ENCODE peak calls at places on chromosomes 5 and 9, in nine cellular contexts. F, S, E, T, Y, G, L, V and H are unnamed samples.

GRCh38 chr5:170154744-170155143 is 49.0 kb downstream of the FOXI1 start:
- DNase-seq in F (no peak), S (no peak), E (no peak), T (peak), Y (no peak), G (no peak), L (no peak), V (no peak), H (peak)

GRCh38 chr5:170404398-170404797 is 15.2 kb upstream of the KCNMB1 start:
- DNase-seq in F (no peak), S (no peak), E (no peak), T (no peak), Y (no peak), G (no peak), L (no peak), V (peak), H (no peak)

GRCh38 chr9:81388831-81389230 is 300.5 kb downstream of the TLE1 start:
- DNase-seq in F (no peak), S (no peak), E (no peak), T (no peak), Y (no peak), G (no peak), L (no peak), V (no peak), H (no peak)

GRCh38 chr9:125472926-125473701 is 211.5 kb downstream of the GAPVD1 start:
- DNase-seq in F (no peak), S (peak), E (no peak), T (peak), Y (peak), G (no peak), L (no peak), V (no peak), H (peak)

GRCh38 chr9:88593537-88594185 is 58.7 kb downstream of the NXNL2 start:
- DNase-seq in F (peak), S (peak), E (peak), T (peak), Y (peak), G (peak), L (peak), V (peak), H (peak)

GRCh38 chr5:72908666-72909065 is 47.2 kb upstream of the FCHO2 start:
- DNase-seq in F (no peak), S (no peak), E (no peak), T (no peak), Y (no peak), G (no peak), L (no peak), V (no peak), H (no peak)

GRCh38 chr9:16899611-16900010 is 29.1 kb upstream of the BNC2 start:
- DNase-seq in F (no peak), S (no peak), E (no peak), T (no peak), Y (no peak), G (no peak), L (no peak), V (no peak), H (no peak)

GRCh38 chr5:95759634-95760033 is 28.5 kb downstream of the RHOBTB3 start:
- DNase-seq in F (no peak), S (no peak), E (no peak), T (no peak), Y (peak), G (no peak), L (no peak), V (no peak), H (no peak)

GRCh38 chr5:103224118-103224893 is 34.3 kb upstream of the MACIR start:
- DNase-seq in F (peak), S (peak), E (no peak), T (peak), Y (peak), G (peak), L (peak), V (peak), H (peak)

GRCh38 chr5:112264666-112265065 is 154.4 kb downstream of the EPB41L4A start:
- DNase-seq in F (no peak), S (no peak), E (no peak), T (no peak), Y (no peak), G (no peak), L (no peak), V (no peak), H (no peak)

GRCh38 chr5:66840527-66841013 is 244.4 kb downstream of the MAST4 start:
- DNase-seq in F (peak), S (no peak), E (no peak), T (no peak), Y (peak), G (no peak), L (no peak), V (peak), H (no peak)

GRCh38 chr5:145283101-145283500 is 552.0 kb downstream of the PRELID2 start:
- DNase-seq in F (no peak), S (no peak), E (no peak), T (no peak), Y (no peak), G (no peak), L (no peak), V (no peak), H (no peak)

GRCh38 chr9:100099722-100100042 is 639 bp downstream of the INVS start:
- DNase-seq in F (no peak), S (peak), E (no peak), T (peak), Y (peak), G (peak), L (peak), V (peak), H (peak)

GRCh38 chr5:55327281-55327680 is 19.5 kb downstream of the MTREX start:
- DNase-seq in F (no peak), S (no peak), E (no peak), T (no peak), Y (no peak), G (no peak), L (no peak), V (no peak), H (no peak)

GRCh38 chr9:121230231-121230630 is 28.6 kb upstream of the RAB14 start:
- DNase-seq in F (no peak), S (no peak), E (no peak), T (no peak), Y (no peak), G (no peak), L (no peak), V (no peak), H (no peak)

GRCh38 chr9:21505425-21506179 is 23.5 kb upstream of the IFNE start:
- DNase-seq in F (no peak), S (no peak), E (no peak), T (no peak), Y (no peak), G (no peak), L (no peak), V (peak), H (no peak)

GRCh38 chr9:94144394-94144793 is 60.1 kb downstream of the PTPDC1 start:
- DNase-seq in F (no peak), S (no peak), E (no peak), T (no peak), Y (no peak), G (no peak), L (no peak), V (no peak), H (no peak)

GRCh38 chr5:150619359-150620230 is 20.9 kb upstream of the SYNPO start:
- DNase-seq in F (no peak), S (no peak), E (no peak), T (no peak), Y (no peak), G (no peak), L (no peak), V (no peak), H (no peak)

GRCh38 chr5:124206540-124206939 is 539.9 kb downstream of the ZNF608 start:
- DNase-seq in F (no peak), S (no peak), E (no peak), T (no peak), Y (no peak), G (no peak), L (no peak), V (no peak), H (no peak)

GRCh38 chr5:172530406-172530805 is 76.1 kb upstream of the SH3PXD2B start:
- DNase-seq in F (no peak), S (no peak), E (no peak), T (no peak), Y (no peak), G (no peak), L (no peak), V (no peak), H (no peak)

GRCh38 chr9:77647659-77648457 is at the start of gene GNA14:
- DNase-seq in F (no peak), S (peak), E (no peak), T (no peak), Y (no peak), G (no peak), L (no peak), V (peak), H (no peak)

GRCh38 chr5:37896159-37896558 is 56.3 kb upstream of the GDNF start:
- DNase-seq in F (no peak), S (no peak), E (no peak), T (no peak), Y (no peak), G (no peak), L (no peak), V (no peak), H (no peak)

GRCh38 chr9:94908583-94909249 is 182.2 kb downstream of the AOPEP start:
- DNase-seq in F (no peak), S (no peak), E (peak), T (peak), Y (no peak), G (no peak), L (no peak), V (no peak), H (peak)

GRCh38 chr5:109931049-109931448 is 241.3 kb downstream of the MAN2A1 start:
- DNase-seq in F (no peak), S (no peak), E (no peak), T (no peak), Y (no peak), G (no peak), L (no peak), V (no peak), H (no peak)

GRCh38 chr5:176405656-176406435 is 10.5 kb downstream of the CLTB start:
- DNase-seq in F (no peak), S (peak), E (no peak), T (no peak), Y (no peak), G (no peak), L (no peak), V (no peak), H (peak)

GRCh38 chr5:90528704-90529233 is 615 bp downstream of the LYSMD3 start:
- DNase-seq in F (no peak), S (peak), E (peak), T (peak), Y (no peak), G (no peak), L (no peak), V (peak), H (peak)

GRCh38 chr9:90916147-90916734 is 114.6 kb downstream of the SYK start:
- DNase-seq in F (no peak), S (no peak), E (no peak), T (no peak), Y (no peak), G (no peak), L (no peak), V (no peak), H (no peak)

GRCh38 chr5:147177125-147177840 is 57.5 kb upstream of the STK32A start:
- DNase-seq in F (no peak), S (no peak), E (no peak), T (no peak), Y (no peak), G (no peak), L (no peak), V (no peak), H (no peak)

GRCh38 chr5:104370523-104370922 is 807.9 kb upstream of the NUDT12 start:
- DNase-seq in F (no peak), S (no peak), E (no peak), T (no peak), Y (no peak), G (no peak), L (no peak), V (no peak), H (no peak)

GRCh38 chr5:73170522-73170921 is 2.5 kb upstream of the TMEM174 start:
- DNase-seq in F (no peak), S (peak), E (no peak), T (peak), Y (peak), G (peak), L (no peak), V (peak), H (no peak)

GRCh38 chr5:96370981-96371380 is 62.1 kb downstream of the PCSK1 start:
- DNase-seq in F (no peak), S (no peak), E (no peak), T (no peak), Y (no peak), G (no peak), L (no peak), V (no peak), H (no peak)

GRCh38 chr5:150781706-150782614 is 3.4 kb downstream of the SMIM3 start:
- DNase-seq in F (no peak), S (no peak), E (no peak), T (no peak), Y (peak), G (no peak), L (no peak), V (no peak), H (no peak)

GRCh38 chr5:31408814-31409213 is 123.1 kb downstream of the DROSHA start:
- DNase-seq in F (no peak), S (no peak), E (no peak), T (peak), Y (no peak), G (no peak), L (no peak), V (no peak), H (no peak)

GRCh38 chr5:10509593-10509992 is 54.3 kb upstream of the ANKRD33B start:
- DNase-seq in F (no peak), S (no peak), E (no peak), T (no peak), Y (no peak), G (no peak), L (no peak), V (no peak), H (no peak)

GRCh38 chr9:7237473-7238243 is 479.9 kb downstream of the KDM4C start:
- DNase-seq in F (no peak), S (no peak), E (no peak), T (no peak), Y (no peak), G (no peak), L (no peak), V (no peak), H (no peak)

GRCh38 chr5:145999208-145999607 is 62.8 kb downstream of the SH3RF2 start:
- DNase-seq in F (no peak), S (no peak), E (no peak), T (no peak), Y (no peak), G (no peak), L (no peak), V (no peak), H (no peak)

GRCh38 chr5:155514105-155514563 is 500.6 kb downstream of the KIF4B start:
- DNase-seq in F (no peak), S (no peak), E (no peak), T (no peak), Y (peak), G (no peak), L (no peak), V (no peak), H (no peak)

DNA sequence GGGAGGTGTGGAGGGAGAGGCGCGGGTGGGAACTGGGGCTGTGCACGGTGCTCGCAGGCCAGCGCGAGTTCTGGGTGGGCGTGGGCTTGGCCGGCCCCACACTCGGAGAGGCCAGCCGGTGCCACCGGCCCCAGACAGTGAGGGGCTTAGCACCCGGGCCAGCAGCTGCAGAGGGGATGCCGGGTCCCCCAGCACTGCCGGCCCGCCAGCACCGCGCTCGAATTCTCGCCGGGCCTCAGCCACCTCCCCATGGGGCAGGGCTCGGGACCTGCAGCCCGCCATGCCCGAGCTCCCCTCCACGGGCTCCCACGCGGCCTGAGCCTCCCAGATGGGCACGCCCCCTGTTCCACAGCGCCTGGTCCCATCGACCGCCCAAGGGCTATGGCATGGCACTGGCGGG is 104.6 kb downstream of the GLIS3 start:
- DNase-seq in F (no peak), S (no peak), E (no peak), T (no peak), Y (no peak), G (no peak), L (no peak), V (no peak), H (no peak)
- TF ChIP-seq REST in F (no peak), S (no peak), E (no peak), T (no peak), Y (no peak), G (no peak), L (no peak), V (no peak), H (no peak)

GRCh38 chr9:2628926-2629325 is 7.3 kb downstream of the VLDLR start:
- DNase-seq in F (no peak), S (no peak), E (no peak), T (no peak), Y (no peak), G (no peak), L (no peak), V (no peak), H (no peak)
- TF ChIP-seq REST in F (no peak), S (no peak), E (no peak), T (no peak), Y (no peak), G (no peak), L (no peak), V (no peak), H (no peak)

GRCh38 chr9:137772281-137772873 is 105.2 kb upstream of the CACNA1B start:
- DNase-seq in F (no peak), S (peak), E (no peak), T (peak), Y (no peak), G (no peak), L (no peak), V (no peak), H (no peak)
- TF ChIP-seq REST in F (no peak), S (no peak), E (no peak), T (no peak), Y (no peak), G (no peak), L (no peak), V (no peak), H (no peak)

DNA sequence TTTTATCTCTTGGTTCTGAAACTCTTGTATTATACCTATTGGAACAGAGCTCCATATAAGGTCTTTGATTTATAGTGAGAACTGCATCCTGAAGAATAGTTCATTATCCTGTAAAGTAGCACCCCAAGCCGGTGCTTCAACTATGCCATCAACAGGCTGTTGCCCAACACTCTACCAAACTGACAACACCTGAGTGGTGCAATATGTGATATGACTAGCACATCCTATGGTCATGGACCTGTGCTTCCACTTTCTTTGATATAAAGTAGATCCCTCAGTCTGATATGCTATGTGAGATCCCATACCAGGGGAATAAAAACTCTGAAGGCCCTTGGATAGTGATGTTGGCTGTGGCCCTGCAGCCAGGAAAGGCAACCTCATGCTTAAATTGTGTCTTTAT is 15.8 kb downstream of the CSF2 start:
- DNase-seq in F (no peak), S (no peak), E (no peak), T (no peak), Y (no peak), G (no peak), L (no peak), V (no peak), H (no peak)
- TF ChIP-seq REST in F (no peak), S (no peak), E (no peak), T (no peak), Y (no peak), G (no peak), L (no peak), V (no peak), H (no peak)

GRCh38 chr9:134174526-134175290 is 10.3 kb upstream of the RNU6ATAC start:
- DNase-seq in F (no peak), S (no peak), E (no peak), T (no peak), Y (no peak), G (no peak), L (no peak), V (no peak), H (no peak)

GRCh38 chr9:134174073-134174449 is 9.7 kb upstream of the RNU6ATAC start:
- DNase-seq in F (no peak), S (no peak), E (no peak), T (no peak), Y (no peak), G (no peak), L (no peak), V (peak), H (no peak)

GRCh38 chr9:134175808-134176598 is 11.6 kb upstream of the RNU6ATAC start:
- DNase-seq in F (no peak), S (no peak), E (no peak), T (no peak), Y (peak), G (no peak), L (no peak), V (no peak), H (peak)

GRCh38 chr9:134176599-134176968 is 12.2 kb upstream of the RNU6ATAC start:
- DNase-seq in F (no peak), S (no peak), E (no peak), T (no peak), Y (no peak), G (no peak), L (no peak), V (no peak), H (no peak)

GRCh38 chr9:134175291-134175807 is 11.0 kb upstream of the RNU6ATAC start:
- DNase-seq in F (no peak), S (peak), E (peak), T (peak), Y (no peak), G (no peak), L (no peak), V (peak), H (peak)
- TF ChIP-seq REST in F (no peak), S (no peak), E (no peak), T (no peak), Y (no peak), G (no peak), L (no peak), V (no peak), H (no peak)

GRCh38 chr5:158978061-158978745 is 121.5 kb downstream of the EBF1 start:
- DNase-seq in F (no peak), S (no peak), E (no peak), T (no peak), Y (no peak), G (no peak), L (no peak), V (no peak), H (no peak)
- TF ChIP-seq REST in F (no peak), S (no peak), E (no peak), T (no peak), Y (no peak), G (no peak), L (no peak), V (no peak), H (no peak)

GRCh38 chr5:4479381-4479780 is 660.7 kb upstream of the ADAMTS16 start:
- DNase-seq in F (no peak), S (no peak), E (no peak), T (no peak), Y (no peak), G (no peak), L (no peak), V (peak), H (no peak)
- TF ChIP-seq REST in F (no peak), S (no peak), E (no peak), T (no peak), Y (no peak), G (no peak), L (no peak), V (no peak), H (no peak)